ENCODE peak calls at places on chromosome 10, in four cellular contexts. W is thoracic aorta, H is pancreas, I is AG04449. O is an unnamed sample.

GRCh38 chr10:98404571-98405396 is 10.2 kb downstream of the PYROXD2 start:
- DNase-seq in I (peak), W (no peak), H (no peak), O (no peak)

GRCh38 chr10:93315261-93315660 is 166.9 kb downstream of the MYOF start:
- DNase-seq in I (no peak), H (no peak), W (no peak), O (no peak)

GRCh38 chr10:98080474-98080873 is 50.1 kb upstream of the CRTAC1 start:
- DNase-seq in H (no peak), W (no peak), I (no peak), O (no peak)

GRCh38 chr10:100373298-100374136 is 26.5 kb downstream of the SCD start:
- DNase-seq in I (peak), W (peak), H (peak), O (peak)

GRCh38 chr10:61778137-61778536 is 115.4 kb downstream of the CABCOCO1 start:
- DNase-seq in H (no peak), W (no peak), I (no peak), O (no peak)

GRCh38 chr10:92590623-92591549 is 2.0 kb upstream of the KIF11 start:
- DNase-seq in I (no peak), H (no peak), W (no peak), O (peak)

GRCh38 chr10:80277016-80277415 is 12.4 kb downstream of the MAT1A start:
- DNase-seq in I (no peak), H (no peak), W (no peak), O (no peak)

GRCh38 chr10:80530251-80530650 is 7.5 kb upstream of the SH2D4B start:
- DNase-seq in I (no peak), H (no peak), W (no peak), O (no peak)

GRCh38 chr10:68897336-68897741 is 3.8 kb upstream of the DDX50 start:
- DNase-seq in I (peak), H (no peak), W (no peak), O (no peak)

GRCh38 chr10:118349235-118349634 is 7.1 kb upstream of the FAM204A start:
- DNase-seq in H (no peak), W (no peak), I (no peak), O (no peak)

GRCh38 chr10:73759512-73760115 is 15.4 kb downstream of the SEC24C start:
- DNase-seq in H (no peak), W (no peak), I (no peak), O (no peak)

GRCh38 chr10:130351466-130352290 is 215.5 kb downstream of the GLRX3 start:
- DNase-seq in H (no peak), W (no peak), I (no peak), O (no peak)

GRCh38 chr10:27893320-27894014 is 105.4 kb downstream of the ODAD2 start:
- DNase-seq in I (no peak), W (no peak), H (no peak), O (no peak)

GRCh38 chr10:35579726-35580420 is 25.3 kb upstream of the GJD4 start:
- DNase-seq in I (no peak), H (no peak), W (no peak), O (no peak)

GRCh38 chr10:105963450-105963849 is 1201.1 kb downstream of the SORCS1 start:
- DNase-seq in H (no peak), W (no peak), I (no peak), O (no peak)

GRCh38 chr10:6228010-6228511 is 25.3 kb downstream of the PFKFB3 start:
- DNase-seq in I (peak), H (no peak), W (no peak), O (no peak)

GRCh38 chr10:114024876-114025609 is 18.6 kb upstream of the ADRB1 start:
- DNase-seq in H (no peak), I (no peak), W (no peak), O (no peak)

GRCh38 chr10:114043532-114044250 is at the start of gene ADRB1:
- DNase-seq in I (no peak), W (no peak), H (peak), O (peak)

GRCh38 chr10:11173062-11173461 is 155.4 kb downstream of the CELF2 start:
- DNase-seq in H (no peak), W (no peak), I (no peak), O (no peak)

GRCh38 chr10:86226801-86227201 is 139.8 kb downstream of the GRID1 start:
- DNase-seq in W (no peak), I (no peak), H (no peak), O (no peak)

GRCh38 chr10:112082134-112082533 is 101.4 kb downstream of the GPAM start:
- DNase-seq in H (peak), W (no peak), I (no peak), O (peak)

GRCh38 chr10:80544316-80544953 is 6.7 kb downstream of the SH2D4B start:
- DNase-seq in H (no peak), I (no peak), W (no peak), O (no peak)

GRCh38 chr10:69344591-69345244 is 66.4 kb downstream of the HK1 start:
- DNase-seq in W (no peak), H (no peak), I (no peak), O (no peak)

GRCh38 chr10:60526024-60526585 is 136.4 kb upstream of the ANK3 start:
- DNase-seq in I (no peak), H (no peak), W (no peak), O (no peak)

GRCh38 chr10:61140765-61141392 is 196.9 kb upstream of the RHOBTB1 start:
- DNase-seq in H (peak), I (no peak), W (no peak), O (no peak)

GRCh38 chr10:567869-568268 is 121.6 kb downstream of the DIP2C start:
- DNase-seq in W (no peak), I (no peak), H (no peak), O (no peak)

GRCh38 chr10:76303682-76304316 is 872.4 kb downstream of the LRMDA start:
- DNase-seq in H (peak), W (peak), I (no peak), O (peak)

GRCh38 chr10:99279626-99280111 is 44.0 kb upstream of the HPSE2 start:
- DNase-seq in H (peak), I (peak), W (no peak), O (no peak)

GRCh38 chr10:124291009-124291671 is 127.6 kb downstream of the OAT start:
- DNase-seq in I (no peak), H (no peak), W (no peak), O (peak)

GRCh38 chr10:12594448-12594944 is 245.1 kb downstream of the CAMK1D start:
- DNase-seq in I (no peak), W (no peak), H (no peak), O (peak)

GRCh38 chr10:97531401-97531985 is 32.8 kb downstream of the UBTD1 start:
- DNase-seq in I (no peak), H (no peak), W (no peak), O (no peak)

GRCh38 chr10:58573970-58574538 is 61.4 kb downstream of the BICC1 start:
- DNase-seq in W (no peak), I (no peak), H (no peak), O (no peak)

GRCh38 chr10:116263870-116264269 is 9.1 kb downstream of the GFRA1 start:
- DNase-seq in I (no peak), H (no peak), W (no peak), O (no peak)

GRCh38 chr10:96719850-96720421 is 378 bp downstream of the PIK3AP1 start:
- DNase-seq in W (no peak), H (peak), I (no peak), O (peak)

GRCh38 chr10:75441682-75442081 is 10.3 kb downstream of the LRMDA start:
- DNase-seq in H (no peak), I (no peak), W (no peak), O (no peak)

GRCh38 chr10:4331150-4331549 is 494.9 kb upstream of the AKR1E2 start:
- DNase-seq in W (no peak), H (no peak), I (no peak), O (no peak)

GRCh38 chr10:9175200-9175599 is 1120.7 kb downstream of the GATA3 start:
- DNase-seq in H (no peak), W (no peak), I (no peak), O (no peak)

GRCh38 chr10:126058507-126058906 is 162.1 kb downstream of the FANK1 start:
- DNase-seq in I (no peak), H (no peak), W (no peak), O (no peak)

GRCh38 chr10:118642228-118642627 is 46.8 kb upstream of the PRLHR start:
- DNase-seq in I (no peak), H (no peak), W (no peak), O (no peak)

DNA sequence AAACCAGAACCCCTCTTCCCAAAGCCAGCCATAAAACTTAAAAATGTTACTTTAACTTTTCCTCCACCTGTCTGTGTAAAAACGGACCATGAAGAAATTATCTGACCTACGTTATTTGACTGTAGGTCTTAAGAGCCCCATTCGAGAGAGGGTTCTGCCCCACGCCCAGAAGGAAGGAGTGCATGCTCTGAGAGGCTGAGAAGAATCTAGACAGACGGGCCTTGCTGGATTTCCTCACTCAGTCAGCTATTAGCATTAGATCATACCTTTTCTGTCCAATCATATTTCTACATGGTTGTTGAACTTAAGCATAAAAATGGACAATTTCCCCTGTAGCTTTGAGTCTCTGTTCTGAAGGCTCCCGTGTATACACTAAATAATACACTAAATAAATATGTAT is 38.1 kb upstream of the WDR11 start:
- DNase-seq in H (no peak), I (no peak), W (no peak), O (no peak)
- TF ChIP-seq CTCF in H (no peak), I (no peak), W (no peak), O (no peak)

DNA sequence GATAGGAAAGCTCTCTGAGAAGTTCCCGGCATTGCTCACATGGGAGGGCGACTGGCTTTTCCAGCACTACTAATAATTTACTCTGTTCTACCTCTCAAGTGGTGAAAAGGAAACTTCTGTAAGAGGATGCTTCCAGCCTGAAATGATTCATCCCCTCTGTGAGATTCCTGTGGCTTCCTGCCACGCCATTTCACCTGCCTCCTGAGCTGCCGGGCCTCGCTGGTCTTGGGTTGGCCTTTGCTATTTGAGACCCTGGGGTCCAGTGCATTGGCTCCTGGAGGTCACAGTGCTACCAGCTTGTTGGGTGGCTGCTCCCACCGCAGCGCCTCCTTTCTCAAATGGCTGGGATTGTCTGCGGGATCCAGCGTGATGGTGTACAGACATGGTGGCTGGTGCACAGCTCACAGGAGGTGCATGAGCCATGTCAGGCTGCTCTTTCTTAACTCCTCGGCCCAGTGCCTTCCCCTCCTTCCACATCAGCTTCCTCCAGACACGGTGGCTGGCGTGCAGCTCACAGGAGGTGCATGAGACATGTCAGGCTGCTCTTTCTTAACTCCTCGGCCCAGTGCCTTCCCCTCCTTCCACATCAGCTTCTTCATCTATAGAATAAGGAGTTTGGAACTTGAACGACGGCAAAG is 42.9 kb upstream of the PCBD1 start:
- DNase-seq in I (no peak), H (no peak), W (no peak), O (no peak)
- TF ChIP-seq CTCF in I (no peak), H (no peak), W (no peak), O (no peak)

GRCh38 chr10:50515420-50515819 is 108.3 kb downstream of the SGMS1 start:
- DNase-seq in W (no peak), I (no peak), H (no peak), O (no peak)

GRCh38 chr10:50512743-50513416 is 110.9 kb downstream of the SGMS1 start:
- DNase-seq in W (no peak), I (no peak), H (no peak), O (no peak)

GRCh38 chr10:50513956-50514355 is 109.8 kb downstream of the SGMS1 start:
- DNase-seq in W (no peak), H (no peak), I (no peak), O (no peak)

GRCh38 chr10:50516161-50516560 is 107.6 kb downstream of the SGMS1 start:
- DNase-seq in I (no peak), W (no peak), H (no peak), O (no peak)

DNA sequence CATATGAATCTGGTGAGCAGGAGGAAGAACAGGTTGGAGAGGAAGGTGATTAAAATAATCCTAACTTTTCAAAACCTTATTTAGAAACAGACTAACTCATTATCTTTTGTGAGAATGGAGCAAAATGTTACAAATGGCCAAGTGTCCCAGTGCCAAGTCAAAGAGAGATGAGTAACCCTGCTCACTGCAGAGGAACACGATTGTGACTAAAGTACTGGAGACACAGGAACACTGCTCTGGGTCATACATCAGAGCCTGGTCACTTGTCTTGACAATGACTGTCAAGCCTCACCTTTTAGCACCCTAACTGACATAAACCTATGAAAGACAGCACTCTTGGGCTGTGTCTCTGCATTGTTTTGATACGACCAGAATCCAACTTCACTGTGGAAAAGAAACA is 108.8 kb downstream of the SGMS1 start:
- DNase-seq in W (no peak), I (no peak), H (no peak), O (no peak)
- TF ChIP-seq CTCF in W (no peak), I (no peak), H (no peak), O (no peak)

DNA sequence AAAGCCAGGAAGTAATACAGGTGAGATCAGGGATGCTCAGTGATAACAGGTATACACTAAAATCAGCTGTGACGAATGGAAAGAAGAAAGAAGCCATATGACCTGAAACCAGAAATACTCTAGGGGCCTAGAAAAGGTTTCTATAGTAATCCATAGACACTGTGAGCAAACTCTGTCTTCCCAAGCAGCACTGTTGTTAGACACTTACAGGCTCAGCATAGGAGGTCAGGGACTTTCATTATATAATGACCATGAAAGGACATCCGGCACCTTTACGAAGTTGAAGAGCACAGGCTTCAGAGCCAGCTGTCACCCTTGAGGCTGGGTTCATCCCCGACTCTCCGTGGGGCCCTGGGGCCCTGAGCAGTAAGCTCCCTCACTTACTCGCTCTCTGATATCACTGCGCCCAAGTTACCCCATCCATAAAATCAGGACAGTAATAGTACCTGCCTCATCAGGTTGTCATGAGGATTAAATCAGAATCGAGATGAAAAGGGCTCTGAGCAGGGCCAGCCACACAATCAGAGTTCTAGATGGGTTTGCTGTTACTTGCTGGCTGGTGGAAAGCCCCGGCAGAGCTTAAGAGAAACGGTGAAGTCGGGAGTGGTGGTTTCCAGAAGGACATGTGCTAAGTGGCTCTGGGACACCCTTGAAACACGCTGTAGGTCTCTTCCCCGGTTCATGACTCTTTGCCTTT is 79.5 kb downstream of the ITIH5 start:
- DNase-seq in I (no peak), H (no peak), W (no peak), O (peak)
- TF ChIP-seq CTCF in I (no peak), H (no peak), W (no peak), O (no peak)

GRCh38 chr10:131727612-131728011 is 173.2 kb upstream of the PPP2R2D start:
- DNase-seq in H (no peak), I (no peak), W (no peak), O (no peak)
- TF ChIP-seq CTCF in H (no peak), I (no peak), W (no peak), O (no peak)

DNA sequence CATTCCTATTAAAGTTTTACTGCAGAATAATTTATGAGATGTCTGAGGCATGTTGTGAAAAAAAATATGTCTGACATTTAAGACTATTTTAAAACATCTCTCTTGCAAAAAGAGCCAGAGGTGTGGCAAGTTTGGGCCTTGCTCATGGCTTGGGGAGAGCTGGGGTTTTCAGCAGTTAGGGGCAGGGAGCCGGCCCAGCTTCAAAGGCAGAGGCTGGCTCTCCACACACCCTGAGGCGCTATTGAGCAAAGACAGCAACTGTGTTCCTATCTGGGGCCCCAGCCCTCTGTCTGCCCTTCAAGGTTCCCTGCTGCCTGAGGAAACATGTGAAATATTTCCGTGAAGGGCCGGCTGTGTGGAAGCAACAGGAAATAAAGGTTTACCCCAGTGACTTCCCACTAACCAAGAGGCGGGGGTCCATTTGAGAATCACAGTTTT is 94.0 kb downstream of the SORBS1 start:
- DNase-seq in W (no peak), I (no peak), H (peak), O (peak)
- TF ChIP-seq CTCF in W (no peak), I (no peak), H (no peak), O (no peak)

DNA sequence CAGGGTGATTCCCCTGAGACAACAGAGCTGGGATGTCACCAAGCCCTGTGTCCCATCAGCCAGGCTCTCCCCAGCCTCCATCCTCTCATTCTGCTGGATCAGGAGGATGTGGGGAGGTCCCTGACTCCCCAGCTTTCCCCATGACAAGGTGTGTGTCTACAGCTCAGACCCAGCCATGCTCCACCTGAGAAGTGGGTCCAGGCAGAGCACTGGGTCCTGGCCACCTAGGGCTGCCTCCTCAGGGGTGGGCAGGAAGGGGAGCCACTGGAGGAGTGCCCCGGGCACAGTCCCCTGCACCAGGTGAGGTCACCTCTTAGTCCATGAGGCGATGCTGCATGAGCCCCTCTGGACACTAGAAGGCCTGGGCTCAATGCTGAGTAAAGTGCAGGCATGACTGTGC is 48.2 kb downstream of the ALOX5 start:
- DNase-seq in W (no peak), H (no peak), I (no peak), O (no peak)
- TF ChIP-seq CTCF in W (no peak), H (no peak), I (no peak), O (no peak)

DNA sequence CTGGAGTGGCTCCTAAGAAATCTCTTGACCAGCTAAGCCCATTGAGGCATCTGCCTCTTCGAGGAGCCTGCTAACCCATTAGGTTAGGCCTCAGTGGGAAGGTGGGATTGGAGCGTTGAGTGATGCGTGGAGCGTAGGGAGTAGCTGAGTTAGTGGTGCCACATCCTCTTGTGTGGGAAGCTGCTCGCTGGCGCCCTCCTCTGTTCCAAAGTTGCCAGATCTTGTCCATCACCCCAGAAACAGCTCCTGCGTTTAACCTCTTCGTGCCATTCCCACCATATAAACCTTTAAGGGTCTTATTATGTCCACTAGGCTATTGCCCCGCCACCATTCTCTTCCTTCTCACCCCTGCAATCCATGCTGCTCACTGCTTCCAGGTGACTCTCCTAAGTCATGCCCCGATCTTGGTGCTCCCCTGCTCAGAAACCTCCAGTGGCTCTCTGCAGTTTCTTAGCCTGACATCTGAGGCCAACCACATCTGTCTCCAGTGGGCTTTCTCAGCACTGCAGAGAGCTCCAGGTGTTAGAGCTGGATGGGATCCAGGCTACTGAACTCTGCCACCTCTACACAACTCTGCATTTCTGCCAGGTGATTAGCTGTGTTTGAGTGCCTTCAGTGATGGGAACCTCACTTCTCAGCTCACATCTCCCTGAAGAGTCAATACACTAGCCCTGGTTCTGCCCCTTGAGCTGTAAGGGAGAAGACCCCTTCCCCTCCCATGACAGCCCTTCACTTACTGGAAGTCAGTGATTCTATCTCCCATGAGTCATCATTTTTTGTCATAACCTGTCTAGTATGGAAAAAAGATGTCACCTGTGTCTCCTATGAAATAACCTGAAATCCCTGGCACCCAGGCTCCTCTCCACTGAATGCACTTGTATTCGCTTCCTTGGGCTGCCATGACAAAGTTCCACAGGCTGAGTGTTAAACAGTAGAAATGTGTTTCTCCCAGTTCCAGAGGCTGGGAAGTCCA is 65.0 kb upstream of the FGFR2 start:
- DNase-seq in W (no peak), H (no peak), I (no peak), O (no peak)
- TF ChIP-seq CTCF in W (no peak), H (no peak), I (no peak), O (no peak)